ENCODE peak calls at places on chromosome 15, in eight cellular contexts. U, V, J, G, S, M, B and X are unnamed samples.

GRCh38 chr15:85730001-85730820 is 64.5 kb downstream of the KLHL25 start:
- DNase-seq in U (no peak), V (peak), J (peak), G (no peak), S (peak), M (peak), B (peak), X (no peak)

GRCh38 chr15:63945005-63945788 is 101.1 kb downstream of the DAPK2 start:
- DNase-seq in U (peak), V (peak), J (peak), G (peak), S (peak), M (peak), B (peak), X (no peak)

GRCh38 chr15:40087095-40087805 is 21.4 kb downstream of the BMF start:
- DNase-seq in U (no peak), V (no peak), J (no peak), G (peak), S (no peak), M (peak), B (no peak), X (no peak)

GRCh38 chr15:57477736-57478522 is 101.6 kb downstream of the CGNL1 start:
- DNase-seq in U (peak), V (no peak), J (no peak), G (no peak), S (no peak), M (no peak), B (no peak), X (no peak)

GRCh38 chr15:71713191-71713798 is 97.1 kb upstream of the NR2E3 start:
- DNase-seq in U (no peak), V (no peak), J (no peak), G (no peak), S (no peak), M (no peak), B (no peak), X (no peak)

GRCh38 chr15:63497642-63498100 is 6.7 kb upstream of the USP3 start:
- DNase-seq in U (no peak), V (no peak), J (no peak), G (no peak), S (no peak), M (peak), B (no peak), X (no peak)

GRCh38 chr15:68385671-68386586 is 46.0 kb downstream of the ITGA11 start:
- DNase-seq in U (no peak), V (no peak), J (no peak), G (no peak), S (no peak), M (no peak), B (no peak), X (peak)

GRCh38 chr15:100714034-100714748 is 111.8 kb downstream of the ASB7 start:
- DNase-seq in U (no peak), V (no peak), J (no peak), G (no peak), S (no peak), M (peak), B (no peak), X (no peak)

GRCh38 chr15:69141286-69141701 is 19.1 kb upstream of the GLCE start:
- DNase-seq in U (no peak), V (no peak), J (peak), G (no peak), S (no peak), M (no peak), B (no peak), X (no peak)

GRCh38 chr15:38072007-38072506 is 137.6 kb downstream of the TMCO5A start:
- DNase-seq in U (no peak), V (no peak), J (no peak), G (no peak), S (no peak), M (no peak), B (no peak), X (no peak)

GRCh38 chr15:70636540-70637165 is 126.7 kb downstream of the UACA start:
- DNase-seq in U (no peak), V (peak), J (no peak), G (no peak), S (no peak), M (no peak), B (no peak), X (no peak)

GRCh38 chr15:55282284-55282833 is 7.3 kb downstream of the RAB27A start:
- DNase-seq in U (no peak), V (peak), J (no peak), G (no peak), S (peak), M (no peak), B (no peak), X (no peak)

GRCh38 chr15:79965836-79966630 is 5.0 kb downstream of the BCL2A1 start:
- DNase-seq in U (no peak), V (no peak), J (no peak), G (no peak), S (peak), M (no peak), B (no peak), X (no peak)

GRCh38 chr15:98085003-98085639 is 124.6 kb downstream of the ARRDC4 start:
- DNase-seq in U (no peak), V (peak), J (peak), G (no peak), S (peak), M (peak), B (peak), X (no peak)

GRCh38 chr15:85583404-85584390 is 203.3 kb downstream of the AKAP13 start:
- DNase-seq in U (no peak), V (peak), J (no peak), G (peak), S (peak), M (peak), B (peak), X (no peak)

GRCh38 chr15:66131200-66131599 is 122.3 kb downstream of the MEGF11 start:
- DNase-seq in U (no peak), V (no peak), J (no peak), G (no peak), S (no peak), M (peak), B (no peak), X (no peak)

GRCh38 chr15:69972436-69972835 is 125.3 kb downstream of the TLE3 start:
- DNase-seq in U (no peak), V (no peak), J (no peak), G (no peak), S (no peak), M (no peak), B (no peak), X (no peak)

GRCh38 chr15:69456208-69457166 is 3.9 kb downstream of the RPLP1 start:
- DNase-seq in U (no peak), V (no peak), J (no peak), G (no peak), S (no peak), M (no peak), B (no peak), X (no peak)

GRCh38 chr15:58179741-58180381 is 41.7 kb downstream of the AQP9 start:
- DNase-seq in U (no peak), V (peak), J (no peak), G (no peak), S (no peak), M (no peak), B (no peak), X (no peak)

GRCh38 chr15:75599396-75599795 is 20.3 kb upstream of the PTPN9 start:
- DNase-seq in U (no peak), V (no peak), J (no peak), G (no peak), S (no peak), M (no peak), B (no peak), X (no peak)

GRCh38 chr15:25180606-25181289 is 226.0 kb downstream of the SNRPN start:
- DNase-seq in U (peak), V (no peak), J (no peak), G (peak), S (no peak), M (no peak), B (no peak), X (peak)

GRCh38 chr15:78810377-78811123 is 714 bp downstream of the ADAMTS7 start:
- DNase-seq in U (peak), V (peak), J (peak), G (peak), S (peak), M (peak), B (peak), X (peak)

GRCh38 chr15:69497634-69498033 is 45.0 kb downstream of the RPLP1 start:
- DNase-seq in U (no peak), V (no peak), J (no peak), G (no peak), S (no peak), M (no peak), B (no peak), X (no peak)

GRCh38 chr15:77418341-77419049 is 1.4 kb downstream of the PEAK1 start:
- DNase-seq in U (no peak), V (peak), J (peak), G (no peak), S (peak), M (no peak), B (no peak), X (no peak)

GRCh38 chr15:74780983-74781672 is 752 bp upstream of the CSK start:
- DNase-seq in U (no peak), V (no peak), J (no peak), G (no peak), S (peak), M (no peak), B (no peak), X (no peak)

GRCh38 chr15:44340410-44340809 is 51.9 kb downstream of the GOLM2 start:
- DNase-seq in U (no peak), V (peak), J (no peak), G (no peak), S (peak), M (peak), B (no peak), X (no peak)

GRCh38 chr15:55383687-55384086 is 24.5 kb downstream of the CCPG1 start:
- DNase-seq in U (no peak), V (no peak), J (no peak), G (no peak), S (no peak), M (no peak), B (no peak), X (no peak)

GRCh38 chr15:68372291-68372811 is 59.6 kb downstream of the ITGA11 start:
- DNase-seq in U (no peak), V (peak), J (peak), G (peak), S (peak), M (peak), B (no peak), X (peak)

GRCh38 chr15:73298522-73298921 is 70.2 kb downstream of the HCN4 start:
- DNase-seq in U (no peak), V (no peak), J (no peak), G (no peak), S (no peak), M (no peak), B (no peak), X (no peak)

GRCh38 chr15:47885921-47886320 is 168.6 kb downstream of the SEMA6D start:
- DNase-seq in U (no peak), V (peak), J (no peak), G (no peak), S (peak), M (no peak), B (no peak), X (no peak)

GRCh38 chr15:60552224-60552623 is 73.3 kb upstream of the ICE2 start:
- DNase-seq in U (no peak), V (no peak), J (no peak), G (no peak), S (no peak), M (no peak), B (no peak), X (no peak)

GRCh38 chr15:83977992-83978391 is 257.6 kb upstream of the GOLGA6L4 start:
- DNase-seq in U (no peak), V (no peak), J (no peak), G (no peak), S (no peak), M (no peak), B (no peak), X (no peak)

GRCh38 chr15:83970290-83970890 is 265.2 kb upstream of the GOLGA6L4 start:
- DNase-seq in U (no peak), V (no peak), J (no peak), G (peak), S (peak), M (no peak), B (no peak), X (no peak)

GRCh38 chr15:83978588-83978987 is 257.0 kb upstream of the GOLGA6L4 start:
- DNase-seq in U (no peak), V (no peak), J (no peak), G (no peak), S (no peak), M (no peak), B (no peak), X (no peak)

GRCh38 chr15:83971967-83972366 is 263.6 kb upstream of the GOLGA6L4 start:
- DNase-seq in U (no peak), V (no peak), J (no peak), G (no peak), S (peak), M (no peak), B (no peak), X (no peak)

GRCh38 chr15:83973816-83974215 is 261.8 kb upstream of the GOLGA6L4 start:
- DNase-seq in U (no peak), V (no peak), J (peak), G (no peak), S (peak), M (no peak), B (no peak), X (no peak)
- TF ChIP-seq CTCF in U (peak), V (peak), J (no peak), G (no peak), S (peak), M (no peak), B (peak), X (peak)

GRCh38 chr15:89495638-89496145 is 691 bp downstream of the RHCG start:
- DNase-seq in U (no peak), V (no peak), J (no peak), G (no peak), S (no peak), M (no peak), B (no peak), X (no peak)

GRCh38 chr15:89496155-89497098 is at the start of gene RHCG:
- DNase-seq in U (peak), V (no peak), J (peak), G (no peak), S (peak), M (peak), B (peak), X (no peak)

GRCh38 chr15:89492934-89493631 is 3.3 kb downstream of the RHCG start:
- DNase-seq in U (no peak), V (no peak), J (no peak), G (no peak), S (no peak), M (no peak), B (no peak), X (no peak)

GRCh38 chr15:89494006-89494405 is 2.4 kb downstream of the RHCG start:
- DNase-seq in U (no peak), V (no peak), J (no peak), G (no peak), S (no peak), M (no peak), B (no peak), X (no peak)

DNA sequence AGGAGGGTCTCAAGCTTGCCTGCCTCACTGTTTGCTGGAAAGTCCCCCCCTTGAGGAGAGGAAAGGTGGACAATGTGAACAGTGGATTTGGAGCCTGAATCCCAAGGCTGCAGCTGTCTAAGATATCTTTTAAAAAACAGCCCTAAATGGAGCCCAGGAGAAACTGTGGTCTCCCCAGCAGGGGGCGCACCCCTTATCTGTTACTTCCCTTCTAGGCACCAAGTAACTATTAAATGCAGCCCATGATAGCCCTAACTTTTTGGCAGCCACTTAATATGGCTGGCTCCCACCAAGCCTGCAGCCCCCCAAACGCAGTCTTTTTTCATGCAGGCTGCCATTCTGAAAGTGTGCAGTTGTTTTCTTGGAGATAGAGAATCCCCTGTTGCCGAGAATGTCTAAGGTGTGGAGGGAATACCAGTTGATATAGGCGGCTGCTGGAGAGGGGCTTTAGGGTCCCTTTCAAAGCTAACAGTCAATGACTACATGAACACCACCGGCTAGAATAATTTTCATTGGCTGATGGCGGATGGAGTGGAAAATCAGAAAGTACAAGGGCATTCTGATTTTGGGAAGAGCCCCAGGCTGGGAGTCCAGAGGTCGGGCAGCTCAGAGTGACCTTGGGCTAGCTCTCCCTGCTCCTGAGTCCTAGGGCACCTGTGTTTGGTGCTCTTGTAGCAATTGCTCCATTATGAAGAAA is 1.3 kb downstream of the RHCG start:
- DNase-seq in U (no peak), V (no peak), J (peak), G (no peak), S (peak), M (no peak), B (peak), X (no peak)
- TF ChIP-seq CTCF in U (peak), V (peak), J (peak), G (peak), S (peak), M (no peak), B (peak), X (peak)

GRCh38 chr15:90952901-90953677 is 1.6 kb upstream of the RCCD1 start:
- DNase-seq in U (no peak), V (no peak), J (no peak), G (no peak), S (no peak), M (no peak), B (peak), X (no peak)

GRCh38 chr15:90955911-90956310 is 1.2 kb downstream of the RCCD1 start:
- DNase-seq in U (no peak), V (no peak), J (no peak), G (no peak), S (no peak), M (no peak), B (peak), X (no peak)

GRCh38 chr15:90956551-90957104 is 1.9 kb downstream of the RCCD1 start:
- DNase-seq in U (peak), V (peak), J (peak), G (peak), S (peak), M (peak), B (peak), X (peak)

GRCh38 chr15:90953947-90954711 is 555 bp upstream of the RCCD1 start:
- DNase-seq in U (no peak), V (no peak), J (no peak), G (no peak), S (no peak), M (no peak), B (peak), X (no peak)

DNA sequence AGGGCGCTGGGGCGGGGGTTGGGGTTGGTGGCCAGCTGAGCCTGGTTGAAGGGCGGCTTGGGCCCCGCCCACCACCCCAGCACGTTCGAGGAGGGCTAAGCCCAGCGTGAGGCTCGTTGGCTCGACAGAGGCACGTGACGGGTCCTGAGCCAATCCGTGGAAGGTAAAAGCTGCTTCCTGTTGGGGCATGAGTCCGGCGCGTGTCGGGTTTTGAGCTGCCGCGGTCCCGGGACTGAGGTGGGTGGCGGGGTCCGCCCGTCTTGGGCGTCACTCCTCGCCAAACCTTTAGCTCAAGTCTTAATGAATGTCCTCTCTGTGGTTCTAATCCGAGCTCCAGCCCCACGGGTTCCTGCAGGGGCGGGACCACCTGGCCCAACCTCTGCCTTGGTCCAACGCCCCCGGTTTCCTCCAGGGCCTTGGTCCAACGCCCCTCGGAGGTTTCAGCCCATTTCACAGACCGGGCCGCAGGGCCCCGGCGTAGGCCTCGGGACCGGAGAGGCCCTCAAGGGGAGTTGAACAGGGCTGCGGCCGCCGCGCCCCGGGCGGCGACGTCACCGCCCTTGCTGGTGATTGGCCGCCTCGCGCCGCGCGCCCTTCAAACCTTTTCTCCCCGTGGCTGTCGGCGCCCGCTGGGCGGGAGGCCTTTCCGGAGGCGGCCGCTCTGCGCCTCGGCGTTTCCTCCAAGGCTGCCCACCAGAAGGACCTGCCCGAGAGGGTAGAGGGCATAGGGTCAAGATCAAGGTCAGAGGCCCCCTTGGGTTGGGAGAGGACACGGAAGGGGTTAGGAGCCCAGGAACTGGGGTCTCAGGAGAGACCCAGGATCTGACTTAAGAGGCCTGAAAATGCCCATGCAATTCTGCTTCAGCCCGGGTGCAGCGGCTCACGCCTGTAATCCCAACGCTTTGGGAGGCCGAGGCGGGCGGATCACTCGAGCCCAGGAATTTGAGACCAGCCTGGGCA is at the start of gene RCCD1:
- DNase-seq in U (peak), V (peak), J (peak), G (peak), S (peak), M (peak), B (peak), X (peak)
- TF ChIP-seq CTCF in U (no peak), V (no peak), J (no peak), G (no peak), S (no peak), M (no peak), B (no peak), X (no peak)

GRCh38 chr15:88341653-88342052 is 85.1 kb upstream of the NTRK3 start:
- DNase-seq in U (no peak), V (no peak), J (no peak), G (no peak), S (no peak), M (no peak), B (no peak), X (no peak)

GRCh38 chr15:88342666-88343065 is 86.1 kb upstream of the NTRK3 start:
- DNase-seq in U (no peak), V (no peak), J (no peak), G (no peak), S (no peak), M (no peak), B (no peak), X (no peak)

GRCh38 chr15:88335074-88335473 is 78.5 kb upstream of the NTRK3 start:
- DNase-seq in U (no peak), V (no peak), J (no peak), G (no peak), S (no peak), M (no peak), B (no peak), X (no peak)

GRCh38 chr15:88334436-88334835 is 77.9 kb upstream of the NTRK3 start:
- DNase-seq in U (no peak), V (peak), J (no peak), G (no peak), S (no peak), M (no peak), B (no peak), X (no peak)

DNA sequence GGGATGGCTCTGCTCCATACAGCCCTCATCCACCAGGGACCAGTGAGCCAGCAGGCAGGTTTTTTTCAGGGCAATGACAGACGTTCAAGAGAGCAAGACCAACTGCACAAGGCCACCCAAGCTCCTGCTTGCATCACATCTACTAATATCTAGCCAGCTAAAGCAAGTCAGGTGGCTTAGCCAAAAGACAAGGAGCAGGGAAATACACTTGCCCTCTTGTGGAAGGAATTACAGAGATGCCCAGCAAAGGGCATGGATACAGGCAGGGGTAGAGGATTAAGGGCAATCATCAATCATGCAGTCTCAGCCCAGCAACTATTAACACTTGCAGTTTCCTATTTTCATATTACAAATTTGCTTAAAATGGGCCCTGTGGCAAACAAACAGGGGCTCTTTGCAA is 81.5 kb upstream of the NTRK3 start:
- DNase-seq in U (no peak), V (no peak), J (no peak), G (no peak), S (no peak), M (no peak), B (no peak), X (no peak)
- TF ChIP-seq CTCF in U (peak), V (no peak), J (peak), G (no peak), S (no peak), M (no peak), B (no peak), X (no peak)